ENCODE peak calls at places on chromosomes 6 and 20, in four cellular contexts. One of them, this sample, is unnamed. For H3K4me1, the result is how much of the 10 kb centered on the place peaks cover.

GRCh38 chr6:109202409-109203264 is 107.3 kb downstream of the CEP57L1 start:
- DNase-seq in Peyer's patch: no peak
- DNase-seq in SK-N-SH: no peak
- DNase-seq in suprapubic skin: no peak
- DNase-seq in this sample: no peak

GRCh38 chr20:54051019-54051418 is 19.4 kb downstream of the BCAS1 start:
- DNase-seq in suprapubic skin: no peak
- DNase-seq in SK-N-SH: no peak
- DNase-seq in Peyer's patch: no peak
- DNase-seq in this sample: no peak

GRCh38 chr20:48493966-48494365 is 333.8 kb downstream of the PREX1 start:
- DNase-seq in SK-N-SH: no peak
- DNase-seq in suprapubic skin: no peak
- DNase-seq in Peyer's patch: no peak
- DNase-seq in this sample: no peak

GRCh38 chr6:154511735-154512097 is 1.2 kb upstream of the CNKSR3 start:
- DNase-seq in Peyer's patch: no peak
- DNase-seq in suprapubic skin: no peak
- DNase-seq in SK-N-SH: no peak
- DNase-seq in this sample: no peak

GRCh38 chr20:40897177-40897700 is 131.4 kb upstream of the TOP1 start:
- DNase-seq in SK-N-SH: peak
- DNase-seq in suprapubic skin: no peak
- DNase-seq in Peyer's patch: no peak
- DNase-seq in this sample: no peak

GRCh38 chr6:168131464-168132415 is 52.7 kb upstream of the FRMD1 start:
- DNase-seq in SK-N-SH: no peak
- DNase-seq in suprapubic skin: no peak
- DNase-seq in Peyer's patch: no peak
- DNase-seq in this sample: no peak

GRCh38 chr6:158636778-158637177 is 7.8 kb downstream of the DYNLT1 start:
- DNase-seq in SK-N-SH: no peak
- DNase-seq in suprapubic skin: no peak
- DNase-seq in Peyer's patch: no peak
- DNase-seq in this sample: no peak

GRCh38 chr6:41100871-41101287 is 28.1 kb downstream of the NFYA start:
- DNase-seq in suprapubic skin: no peak
- DNase-seq in Peyer's patch: no peak
- DNase-seq in SK-N-SH: no peak
- DNase-seq in this sample: no peak

GRCh38 chr6:170313716-170314295 is 7.2 kb downstream of the FAM120B start:
- DNase-seq in Peyer's patch: no peak
- DNase-seq in SK-N-SH: no peak
- DNase-seq in suprapubic skin: no peak
- DNase-seq in this sample: no peak

GRCh38 chr20:21684671-21685070 is 20.8 kb upstream of the PAX1 start:
- DNase-seq in suprapubic skin: no peak
- DNase-seq in Peyer's patch: no peak
- DNase-seq in SK-N-SH: no peak
- DNase-seq in this sample: no peak

DNA sequence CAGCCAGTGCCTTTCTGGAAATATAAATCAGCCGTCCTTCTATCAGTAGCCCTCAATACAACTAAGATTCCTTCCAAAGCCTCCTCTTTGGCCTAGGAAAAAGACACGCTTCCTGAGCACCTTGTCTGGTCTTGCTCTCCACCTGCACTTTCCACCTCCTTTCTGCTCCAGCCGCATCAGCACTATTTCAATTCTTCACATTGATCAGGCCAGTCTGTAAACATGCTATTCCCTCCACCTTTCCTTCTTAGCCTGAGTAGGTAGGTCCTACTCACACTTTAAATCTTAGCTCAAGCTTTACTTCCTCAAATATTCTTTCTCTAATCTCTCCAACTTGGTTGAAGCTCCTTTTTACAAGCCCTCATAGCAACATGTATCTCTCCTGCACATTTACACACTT is 11.4 kb downstream of the RANBP9 start:
- DNase-seq in SK-N-SH: no peak
- DNase-seq in suprapubic skin: no peak
- DNase-seq in Peyer's patch: no peak
- DNase-seq in this sample: no peak
- H3K4me1 ChIP-seq in SK-N-SH: under half
- H3K4me1 ChIP-seq in suprapubic skin: under half
- H3K4me1 ChIP-seq in Peyer's patch: under half
- H3K4me1 ChIP-seq in this sample: half or more

DNA sequence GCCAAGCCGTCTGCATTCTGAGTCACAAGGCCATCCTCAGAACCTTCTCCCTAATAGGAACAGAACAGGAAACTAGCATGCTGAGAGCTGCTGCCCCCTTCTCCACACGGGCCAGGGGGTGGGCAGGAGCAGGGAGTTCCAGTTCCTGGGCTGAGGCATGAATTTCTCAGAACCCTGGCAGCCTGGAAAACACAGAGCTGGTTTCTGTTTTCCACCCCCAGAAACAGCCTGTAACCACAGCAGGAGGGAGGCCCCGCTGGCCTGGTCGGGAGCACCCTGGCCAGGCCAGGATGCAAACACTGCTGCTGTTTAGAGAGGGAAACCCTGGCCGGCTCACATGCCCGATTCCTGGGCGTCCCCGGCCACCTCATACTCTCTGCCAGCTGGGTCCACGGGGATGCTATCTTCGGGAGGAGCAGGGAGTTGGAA is 130.2 kb downstream of the NFATC2 start:
- DNase-seq in SK-N-SH: peak
- DNase-seq in suprapubic skin: no peak
- DNase-seq in Peyer's patch: no peak
- DNase-seq in this sample: no peak
- H3K4me1 ChIP-seq in SK-N-SH: under half
- H3K4me1 ChIP-seq in suprapubic skin: under half
- H3K4me1 ChIP-seq in Peyer's patch: under half
- H3K4me1 ChIP-seq in this sample: half or more

GRCh38 chr6:27577922-27578321 is 105.0 kb upstream of the ZNF184 start:
- DNase-seq in Peyer's patch: no peak
- DNase-seq in SK-N-SH: no peak
- DNase-seq in suprapubic skin: no peak
- DNase-seq in this sample: no peak

GRCh38 chr6:27579973-27580372 is 107.1 kb upstream of the ZNF184 start:
- DNase-seq in suprapubic skin: no peak
- DNase-seq in Peyer's patch: no peak
- DNase-seq in SK-N-SH: no peak
- DNase-seq in this sample: no peak

GRCh38 chr6:27584326-27584725 is 111.4 kb upstream of the ZNF184 start:
- DNase-seq in Peyer's patch: no peak
- DNase-seq in suprapubic skin: no peak
- DNase-seq in SK-N-SH: no peak
- DNase-seq in this sample: no peak

DNA sequence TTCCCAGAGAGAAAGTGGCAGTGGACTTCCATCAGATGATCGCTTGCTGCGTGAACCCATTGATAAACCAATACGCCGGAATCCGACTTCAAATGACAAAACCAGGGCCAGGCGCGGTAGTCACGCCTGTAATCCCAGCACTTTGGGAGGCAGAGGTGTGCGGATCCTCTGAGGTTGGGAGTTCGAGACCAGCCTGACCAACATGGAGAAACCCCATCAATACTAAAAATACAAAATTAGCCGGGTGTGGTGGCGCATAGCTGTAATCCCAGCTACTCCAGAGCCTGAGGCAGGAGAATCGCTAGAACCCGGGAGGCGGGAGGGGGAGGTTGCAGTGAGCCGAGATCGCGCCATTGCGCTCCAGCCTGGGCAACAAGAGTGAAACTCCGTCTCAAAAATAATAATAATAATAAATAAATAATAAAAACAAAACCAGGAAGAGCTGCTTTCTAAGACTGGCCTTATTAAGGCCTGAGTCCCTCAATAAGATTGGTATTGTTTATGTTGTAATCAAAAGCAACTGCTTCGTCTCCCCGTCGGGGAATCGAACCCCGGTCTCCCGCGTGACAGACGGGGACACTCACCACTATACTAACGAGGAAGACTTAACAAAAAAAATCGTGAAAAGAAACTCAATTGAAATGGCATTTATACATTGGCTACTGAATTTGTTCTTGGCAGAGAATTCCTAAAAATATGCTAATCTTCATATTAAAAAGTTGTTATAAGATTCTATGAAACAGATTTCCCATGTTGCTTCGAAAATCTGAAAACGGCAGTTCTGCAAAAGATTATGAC is 110.2 kb upstream of the ZNF184 start:
- DNase-seq in suprapubic skin: no peak
- DNase-seq in Peyer's patch: no peak
- DNase-seq in SK-N-SH: peak
- DNase-seq in this sample: no peak
- H3K4me1 ChIP-seq in suprapubic skin: under half
- H3K4me1 ChIP-seq in Peyer's patch: under half
- H3K4me1 ChIP-seq in SK-N-SH: under half
- H3K4me1 ChIP-seq in this sample: under half

GRCh38 chr20:31593221-31594001 is 11.7 kb upstream of the ID1 start:
- DNase-seq in Peyer's patch: peak
- DNase-seq in SK-N-SH: no peak
- DNase-seq in suprapubic skin: no peak
- DNase-seq in this sample: no peak

GRCh38 chr20:31594558-31595379 is 10.3 kb upstream of the ID1 start:
- DNase-seq in SK-N-SH: no peak
- DNase-seq in Peyer's patch: no peak
- DNase-seq in suprapubic skin: no peak
- DNase-seq in this sample: no peak

GRCh38 chr20:31587545-31588389 is 17.3 kb upstream of the ID1 start:
- DNase-seq in Peyer's patch: peak
- DNase-seq in SK-N-SH: peak
- DNase-seq in suprapubic skin: no peak
- DNase-seq in this sample: no peak

GRCh38 chr20:31594002-31594557 is 11.0 kb upstream of the ID1 start:
- DNase-seq in Peyer's patch: no peak
- DNase-seq in suprapubic skin: no peak
- DNase-seq in SK-N-SH: no peak
- DNase-seq in this sample: no peak

DNA sequence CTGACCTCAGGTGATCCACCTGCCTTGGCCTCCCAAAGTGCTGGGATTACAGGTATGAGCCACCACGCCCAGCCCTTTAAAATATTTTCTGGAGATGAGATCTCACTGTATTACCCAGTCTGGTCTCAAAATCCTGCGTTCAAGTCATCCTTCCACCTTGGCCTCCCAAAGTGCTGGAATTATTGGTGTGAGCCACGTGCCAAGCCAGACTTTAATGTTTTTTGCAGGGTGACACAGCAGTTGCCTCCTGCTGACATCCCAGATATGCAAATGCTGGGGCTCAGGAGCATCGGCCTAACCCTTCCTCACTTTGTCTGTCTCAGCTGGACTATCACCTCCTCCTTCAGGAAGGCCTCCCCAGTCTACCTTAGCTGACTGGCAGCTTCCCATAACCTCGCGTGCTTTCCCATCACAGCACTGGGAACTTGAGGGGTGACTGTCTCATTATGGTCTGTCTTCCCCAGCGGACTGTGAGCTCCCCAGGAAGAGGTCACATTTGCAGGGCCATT is 14.3 kb upstream of the ID1 start:
- DNase-seq in Peyer's patch: no peak
- DNase-seq in SK-N-SH: no peak
- DNase-seq in suprapubic skin: no peak
- DNase-seq in this sample: no peak
- H3K4me1 ChIP-seq in Peyer's patch: under half
- H3K4me1 ChIP-seq in SK-N-SH: under half
- H3K4me1 ChIP-seq in suprapubic skin: under half
- H3K4me1 ChIP-seq in this sample: under half

GRCh38 chr20:43446361-43446879 is 11.3 kb upstream of the SRSF6 start:
- DNase-seq in SK-N-SH: peak
- DNase-seq in suprapubic skin: peak
- DNase-seq in Peyer's patch: no peak
- DNase-seq in this sample: no peak
- H3K4me1 ChIP-seq in SK-N-SH: under half
- H3K4me1 ChIP-seq in suprapubic skin: under half
- H3K4me1 ChIP-seq in Peyer's patch: under half
- H3K4me1 ChIP-seq in this sample: under half

GRCh38 chr6:166559662-166560061 is 26.8 kb downstream of the RAMACL start:
- DNase-seq in suprapubic skin: no peak
- DNase-seq in SK-N-SH: no peak
- DNase-seq in Peyer's patch: no peak
- DNase-seq in this sample: no peak

GRCh38 chr6:166556871-166557322 is 29.6 kb downstream of the RAMACL start:
- DNase-seq in suprapubic skin: peak
- DNase-seq in SK-N-SH: no peak
- DNase-seq in Peyer's patch: peak
- DNase-seq in this sample: no peak

GRCh38 chr6:166558156-166559025 is 28.1 kb downstream of the RAMACL start:
- DNase-seq in Peyer's patch: no peak
- DNase-seq in SK-N-SH: no peak
- DNase-seq in suprapubic skin: no peak
- DNase-seq in this sample: no peak

GRCh38 chr6:166560222-166560621 is 26.3 kb downstream of the RAMACL start:
- DNase-seq in SK-N-SH: no peak
- DNase-seq in suprapubic skin: no peak
- DNase-seq in Peyer's patch: no peak
- DNase-seq in this sample: no peak

DNA sequence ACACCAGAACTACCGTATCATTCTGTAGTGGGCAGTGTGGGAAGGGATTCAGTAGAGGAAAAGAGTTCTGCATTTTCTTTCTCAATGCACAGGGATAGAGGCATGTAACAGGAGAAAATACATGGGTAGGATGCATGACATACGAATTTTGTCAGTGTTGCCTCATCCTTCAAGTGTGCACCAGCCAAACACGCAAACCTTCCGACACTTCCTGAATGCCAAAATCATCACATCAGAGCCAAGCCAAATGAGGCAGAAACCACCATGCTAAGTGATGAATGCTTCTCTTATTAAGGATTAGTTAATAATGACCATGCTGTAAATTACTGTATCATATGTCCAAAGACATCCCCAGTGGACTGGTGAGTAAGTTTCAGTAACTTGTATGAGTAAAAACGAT is 27.3 kb downstream of the RAMACL start:
- DNase-seq in SK-N-SH: no peak
- DNase-seq in suprapubic skin: no peak
- DNase-seq in Peyer's patch: no peak
- DNase-seq in this sample: no peak
- H3K4me1 ChIP-seq in SK-N-SH: under half
- H3K4me1 ChIP-seq in suprapubic skin: under half
- H3K4me1 ChIP-seq in Peyer's patch: under half
- H3K4me1 ChIP-seq in this sample: under half

DNA sequence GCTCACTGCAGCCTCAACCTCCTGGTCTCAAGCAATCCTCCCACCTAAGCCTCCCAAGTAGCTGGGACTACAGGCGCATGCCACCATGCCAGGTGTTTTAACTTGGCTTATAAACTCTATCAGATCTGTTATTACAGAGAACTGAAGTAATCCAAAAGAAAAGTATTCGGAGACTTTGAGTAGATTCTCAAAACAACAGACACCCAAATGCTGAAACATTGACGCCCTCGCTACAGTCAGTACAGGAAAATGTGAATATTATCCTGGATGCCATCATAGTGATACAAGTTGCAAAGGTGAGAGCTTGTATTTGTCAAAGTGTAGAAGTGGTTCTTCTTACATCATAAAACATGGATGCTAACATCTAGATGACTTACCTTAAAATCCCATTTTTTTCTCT is 108.7 kb upstream of the EDN1 start:
- DNase-seq in Peyer's patch: no peak
- DNase-seq in suprapubic skin: no peak
- DNase-seq in SK-N-SH: no peak
- DNase-seq in this sample: no peak
- H3K4me1 ChIP-seq in Peyer's patch: under half
- H3K4me1 ChIP-seq in suprapubic skin: under half
- H3K4me1 ChIP-seq in SK-N-SH: under half
- H3K4me1 ChIP-seq in this sample: under half